ENCODE peak calls at places on chromosomes 5 and 9, in nine cellular contexts. D is PC-3; F is activated T-cell treated with anti-CD3 and anti-CD28 coated beads, Interleukin-2, amount 50 U/mL, for 1 hour; S is T-helper 1 cell; I is heart left ventricle; Q is stimulated activated CD8-positive, alpha-beta memory T cell treated with anti-CD3 and anti-CD28 coated beads, Interleukin-2, amount 100 ng/mL, for 48 hours; Z is left colon; M is SIG-M5; B is T-helper 2 cell. H is an unnamed sample.

GRCh38 chr9:257957-258356 is 43.3 kb downstream of the DOCK8 start:
- DNase-seq in F (no peak), D (no peak), M (peak), Q (no peak), S (no peak), B (no peak), Z (no peak), I (no peak), H (no peak)

GRCh38 chr9:35396560-35397215 is 93.2 kb upstream of the RUSC2 start:
- DNase-seq in S (no peak), Q (no peak), F (no peak), M (no peak), I (no peak), B (no peak), Z (no peak), D (no peak), H (no peak)

GRCh38 chr5:132058646-132059042 is 1.8 kb upstream of the IL3 start:
- DNase-seq in F (no peak), M (no peak), Z (no peak), I (no peak), D (no peak), B (no peak), Q (no peak), S (no peak), H (no peak)

GRCh38 chr9:13673348-13673747 is 393.9 kb upstream of the MPDZ start:
- DNase-seq in S (no peak), Z (no peak), M (no peak), B (no peak), F (no peak), D (no peak), I (no peak), Q (no peak), H (no peak)

GRCh38 chr9:123724211-123724831 is 205.6 kb downstream of the DENND1A start:
- DNase-seq in I (peak), D (no peak), Q (no peak), M (no peak), Z (no peak), B (no peak), S (no peak), F (no peak), H (no peak)

GRCh38 chr5:179803651-179804598 is 2.7 kb downstream of the MGAT4B start:
- DNase-seq in F (no peak), I (no peak), Q (peak), M (peak), Z (peak), B (no peak), S (no peak), D (peak), H (peak)

GRCh38 chr9:27856748-27857147 is 283.5 kb upstream of the C9orf72 start:
- DNase-seq in M (no peak), I (no peak), Z (no peak), S (no peak), F (no peak), B (no peak), Q (no peak), D (no peak), H (no peak)

GRCh38 chr9:684055-684949 is 157.2 kb upstream of the DMRT1 start:
- DNase-seq in F (no peak), D (peak), S (no peak), Z (no peak), Q (no peak), B (no peak), M (no peak), I (no peak), H (no peak)

GRCh38 chr9:36191290-36191645 is 547 bp downstream of the CLTA start:
- DNase-seq in I (no peak), S (peak), M (no peak), Q (peak), F (no peak), Z (peak), B (peak), D (no peak), H (peak)

GRCh38 chr9:13444696-13445095 is 165.2 kb upstream of the MPDZ start:
- DNase-seq in Q (no peak), D (no peak), Z (no peak), B (no peak), I (no peak), S (no peak), M (no peak), F (no peak), H (no peak)

GRCh38 chr5:68429510-68429909 is 214.0 kb downstream of the PIK3R1 start:
- DNase-seq in Z (no peak), M (no peak), F (no peak), Q (no peak), D (no peak), I (no peak), S (no peak), B (no peak), H (no peak)

GRCh38 chr9:107480386-107480789 is 9.2 kb downstream of the KLF4 start:
- DNase-seq in S (no peak), Z (no peak), M (peak), F (no peak), Q (no peak), I (no peak), D (peak), B (no peak), H (peak)

GRCh38 chr9:87040410-87041009 is 93.2 kb upstream of the GAS1 start:
- DNase-seq in B (no peak), I (no peak), M (no peak), Z (no peak), F (no peak), D (no peak), S (no peak), Q (no peak), H (no peak)

GRCh38 chr9:105681724-105682123 is 12.6 kb upstream of the TMEM38B start:
- DNase-seq in Z (no peak), D (peak), B (no peak), I (no peak), S (no peak), F (no peak), Q (no peak), M (no peak), H (no peak)

GRCh38 chr5:123538670-123539459 is 26.9 kb downstream of the CSNK1G3 start:
- DNase-seq in F (no peak), Z (no peak), S (no peak), M (no peak), I (no peak), D (no peak), B (no peak), Q (no peak), H (no peak)

GRCh38 chr5:167982-168660 is 23.2 kb upstream of the LRRC14B start:
- DNase-seq in S (no peak), D (peak), F (peak), Z (no peak), I (no peak), M (no peak), Q (no peak), B (no peak), H (no peak)